ENCODE peak calls at places on chromosomes 4 and X, in eight cellular contexts. O is GM23248; P is neural progenitor cell; Q is CD4-positive, CD25-positive, alpha-beta regulatory T cell; L is endodermal cell; Y is suprapubic skin; C is left ventricle myocardium inferior; K is upper lobe of left lung. G is an unnamed sample.

GRCh38 chrX:153573999-153574398 is 24.9 kb downstream of the CCNQ start:
- DNase-seq in O (peak), P (no peak), Q (no peak), L (peak), Y (no peak), C (no peak), K (no peak), G (no peak)

GRCh38 chrX:50081282-50081955 is 119.4 kb downstream of the AKAP4 start:
- DNase-seq in O (peak), P (peak), Q (no peak), L (peak), Y (no peak), C (peak), K (no peak), G (no peak)

GRCh38 chrX:100625985-100626491 is 10.6 kb downstream of the TSPAN6 start:
- DNase-seq in O (no peak), P (no peak), Q (no peak), L (no peak), Y (no peak), C (no peak), K (no peak), G (no peak)

GRCh38 chr4:162782778-162783507 is 383.7 kb downstream of the NAF1 start:
- DNase-seq in O (no peak), P (no peak), Q (no peak), L (no peak), Y (no peak), C (no peak), K (no peak), G (no peak)

GRCh38 chr4:184248216-184248615 is 30.5 kb upstream of the ENPP6 start:
- DNase-seq in O (peak), P (no peak), Q (no peak), L (no peak), Y (no peak), C (no peak), K (no peak), G (no peak)

GRCh38 chr4:10184051-10184450 is 67.5 kb upstream of the WDR1 start:
- DNase-seq in O (peak), P (no peak), Q (no peak), L (no peak), Y (no peak), C (no peak), K (no peak), G (no peak)

GRCh38 chr4:32163125-32163524 is 1443.0 kb downstream of the PCDH7 start:
- DNase-seq in O (no peak), P (no peak), Q (no peak), L (no peak), Y (no peak), C (no peak), K (no peak), G (no peak)

GRCh38 chrX:38804481-38805293 is 3.4 kb downstream of the MID1IP1 start:
- DNase-seq in O (peak), P (peak), Q (no peak), L (peak), Y (no peak), C (peak), K (peak), G (peak)

GRCh38 chr4:139815646-139816601 is 150.3 kb downstream of the MGST2 start:
- DNase-seq in O (peak), P (peak), Q (no peak), L (peak), Y (no peak), C (peak), K (no peak), G (no peak)

GRCh38 chrX:23493941-23494374 is 159.3 kb downstream of the PTCHD1 start:
- DNase-seq in O (no peak), P (no peak), Q (no peak), L (no peak), Y (no peak), C (no peak), K (no peak), G (no peak)

GRCh38 chrX:42973321-42973720 is 195.4 kb upstream of the PPP1R2C start:
- DNase-seq in O (no peak), P (no peak), Q (no peak), L (no peak), Y (no peak), C (no peak), K (no peak), G (no peak)

GRCh38 chr4:100632163-100632562 is 114.3 kb upstream of the EMCN start:
- DNase-seq in O (no peak), P (no peak), Q (no peak), L (no peak), Y (no peak), C (no peak), K (no peak), G (no peak)

GRCh38 chr4:3369781-3370660 is 71.7 kb upstream of the HGFAC start:
- DNase-seq in O (peak), P (peak), Q (peak), L (peak), Y (no peak), C (peak), K (peak), G (peak)

GRCh38 chrX:154074199-154074598 is 23.3 kb downstream of the MECP2 start:
- DNase-seq in O (peak), P (no peak), Q (no peak), L (peak), Y (no peak), C (no peak), K (no peak), G (no peak)

GRCh38 chr4:37970702-37971101 is 10.5 kb downstream of the PTTG2 start:
- DNase-seq in O (peak), P (no peak), Q (peak), L (peak), Y (no peak), C (peak), K (no peak), G (peak)

GRCh38 chr4:106444557-106444956 is 76.0 kb upstream of the GIMD1 start:
- DNase-seq in O (peak), P (no peak), Q (no peak), L (no peak), Y (no peak), C (no peak), K (no peak), G (no peak)

GRCh38 chr4:129037093-129037492 is 56.2 kb downstream of the SCLT1 start:
- DNase-seq in O (no peak), P (no peak), Q (no peak), L (no peak), Y (no peak), C (peak), K (no peak), G (no peak)

GRCh38 chr4:849478-850175 is 23.7 kb upstream of the CPLX1 start:
- DNase-seq in O (no peak), P (no peak), Q (no peak), L (no peak), Y (no peak), C (no peak), K (peak), G (no peak)

GRCh38 chr4:95547708-95548471 is 883 bp downstream of the UNC5C start:
- DNase-seq in O (peak), P (peak), Q (no peak), L (peak), Y (peak), C (peak), K (peak), G (no peak)

GRCh38 chr4:185779520-185779919 is 32.5 kb downstream of the SORBS2 start:
- DNase-seq in O (peak), P (peak), Q (no peak), L (no peak), Y (no peak), C (no peak), K (no peak), G (no peak)

GRCh38 chr4:183264614-183265013 is 55.5 kb downstream of the CLDN22 start:
- DNase-seq in O (peak), P (no peak), Q (no peak), L (no peak), Y (no peak), C (no peak), K (no peak), G (no peak)

GRCh38 chr4:94636004-94636403 is 121.8 kb upstream of the BMPR1B start:
- DNase-seq in O (peak), P (no peak), Q (no peak), L (no peak), Y (no peak), C (no peak), K (no peak), G (no peak)

GRCh38 chr4:77994194-77994721 is 62.9 kb upstream of the FRAS1 start:
- DNase-seq in O (peak), P (peak), Q (no peak), L (peak), Y (no peak), C (no peak), K (no peak), G (no peak)

GRCh38 chrX:39957816-39958561 is 139.8 kb downstream of the BCOR start:
- DNase-seq in O (peak), P (no peak), Q (no peak), L (no peak), Y (no peak), C (no peak), K (no peak), G (no peak)

GRCh38 chr4:103786014-103786413 is 66.2 kb upstream of the TACR3 start:
- DNase-seq in O (peak), P (peak), Q (no peak), L (peak), Y (no peak), C (no peak), K (no peak), G (no peak)

GRCh38 chr4:98624144-98624543 is 34.3 kb downstream of the TSPAN5 start:
- DNase-seq in O (no peak), P (no peak), Q (no peak), L (no peak), Y (no peak), C (no peak), K (no peak), G (no peak)

GRCh38 chr4:15117270-15117946 is 115.1 kb downstream of the CPEB2 start:
- DNase-seq in O (peak), P (no peak), Q (no peak), L (no peak), Y (no peak), C (no peak), K (no peak), G (no peak)

GRCh38 chr4:147355849-147356248 is 125.0 kb upstream of the EDNRA start:
- DNase-seq in O (peak), P (no peak), Q (no peak), L (no peak), Y (no peak), C (no peak), K (no peak), G (no peak)

GRCh38 chr4:20254517-20255250 is 3.0 kb downstream of the SLIT2 start:
- DNase-seq in O (peak), P (peak), Q (no peak), L (peak), Y (peak), C (peak), K (peak), G (no peak)

GRCh38 chr4:7161721-7162214 is 30.6 kb upstream of the SORCS2 start:
- DNase-seq in O (peak), P (no peak), Q (no peak), L (peak), Y (peak), C (no peak), K (no peak), G (peak)

GRCh38 chrX:68238568-68238967 is 194.7 kb downstream of the OPHN1 start:
- DNase-seq in O (peak), P (peak), Q (no peak), L (peak), Y (no peak), C (no peak), K (no peak), G (no peak)

GRCh38 chr4:141759796-141760425 is 123.5 kb downstream of the IL15 start:
- DNase-seq in O (peak), P (no peak), Q (no peak), L (no peak), Y (no peak), C (no peak), K (no peak), G (no peak)

GRCh38 chr4:169115897-169116254 is 105.8 kb upstream of the CBR4 start:
- DNase-seq in O (peak), P (no peak), Q (no peak), L (peak), Y (no peak), C (no peak), K (no peak), G (no peak)

GRCh38 chr4:169116270-169116901 is 106.3 kb upstream of the CBR4 start:
- DNase-seq in O (peak), P (no peak), Q (no peak), L (peak), Y (no peak), C (no peak), K (peak), G (no peak)

GRCh38 chr4:169120624-169121023 is 110.6 kb upstream of the CBR4 start:
- DNase-seq in O (no peak), P (no peak), Q (no peak), L (no peak), Y (no peak), C (no peak), K (no peak), G (no peak)

GRCh38 chr4:169115144-169115896 is 105.3 kb upstream of the CBR4 start:
- DNase-seq in O (no peak), P (no peak), Q (no peak), L (no peak), Y (no peak), C (no peak), K (no peak), G (no peak)

GRCh38 chr4:169117591-169118081 is 107.6 kb upstream of the CBR4 start:
- DNase-seq in O (peak), P (no peak), Q (no peak), L (no peak), Y (no peak), C (no peak), K (no peak), G (no peak)
- H3K27ac ChIP-seq in O (peak), P (no peak), Q (no peak), L (no peak), Y (no peak), C (no peak), K (no peak), G (peak)

DNA sequence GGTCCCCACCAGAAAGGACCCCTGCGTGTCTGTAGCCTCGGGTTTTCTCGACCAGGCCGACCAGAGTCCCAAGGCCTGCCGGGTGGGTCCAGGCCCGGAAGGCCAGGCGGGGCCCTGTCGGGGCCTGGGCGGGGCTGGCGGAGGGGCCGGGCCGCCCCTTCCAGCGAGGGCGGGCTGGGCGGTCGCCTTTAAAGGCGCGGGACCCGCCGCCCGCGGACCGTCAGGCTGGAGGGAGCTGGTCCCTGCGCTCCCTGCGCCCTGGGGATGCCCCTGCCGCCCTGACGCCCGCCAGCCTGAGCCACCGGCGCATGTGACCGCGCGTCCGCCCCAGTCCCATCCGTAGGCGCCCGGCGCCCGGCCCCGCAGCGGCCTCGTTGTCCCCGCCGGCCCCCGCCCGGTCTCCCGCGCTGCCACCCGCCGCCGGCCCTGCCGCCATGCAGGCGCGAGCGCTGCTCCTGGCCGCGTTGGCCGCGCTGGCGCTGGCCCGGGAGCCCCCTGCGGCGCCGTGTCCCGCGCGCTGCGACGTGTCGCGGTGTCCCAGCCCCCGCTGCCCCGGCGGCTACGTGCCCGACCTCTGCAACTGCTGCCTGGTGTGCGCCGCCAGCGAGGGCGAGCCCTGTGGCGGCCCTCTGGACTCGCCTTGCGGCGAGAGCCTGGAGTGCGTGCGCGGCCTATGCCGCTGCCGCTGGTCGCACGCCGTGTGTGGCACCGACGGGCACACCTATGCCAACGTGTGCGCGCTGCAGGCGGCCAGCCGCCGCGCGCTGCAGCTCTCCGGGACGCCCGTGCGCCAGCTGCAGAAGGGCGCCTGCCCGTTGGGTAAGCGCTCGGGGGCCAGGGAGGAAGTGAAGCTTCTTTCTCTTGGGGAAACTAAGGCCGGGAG is at the start of gene HTRA3:
- DNase-seq in O (peak), P (peak), Q (no peak), L (peak), Y (no peak), C (peak), K (peak), G (no peak)
- H3K27ac ChIP-seq in O (no peak), P (no peak), Q (no peak), L (no peak), Y (peak), C (peak), K (peak), G (no peak)

DNA sequence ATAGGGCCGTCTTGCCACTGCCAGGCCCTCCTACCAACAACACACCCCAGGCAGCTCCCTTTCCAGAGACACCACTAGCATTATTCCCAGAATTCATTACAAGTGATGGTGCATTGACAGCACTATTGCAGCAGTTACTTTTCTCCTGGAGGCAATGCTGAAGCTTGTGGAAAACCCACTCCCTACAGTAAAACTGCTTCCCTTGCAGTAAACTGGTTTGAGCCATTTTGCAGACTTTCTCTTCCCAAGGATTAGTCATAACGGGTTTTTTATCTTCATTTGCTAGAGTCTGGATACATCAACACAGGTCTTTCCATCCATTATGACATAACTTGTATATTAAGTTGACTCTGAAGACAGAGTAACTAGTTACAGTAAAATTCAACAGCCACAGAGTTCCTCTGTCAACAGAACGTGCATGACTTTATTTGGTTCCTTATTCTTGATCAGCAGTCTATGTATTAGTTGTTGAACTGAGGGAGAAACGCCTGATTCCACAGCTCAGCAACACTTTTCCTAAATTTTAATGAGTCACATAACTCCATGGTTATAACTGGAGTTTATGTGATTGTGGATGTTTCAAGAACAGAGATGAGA is 2.2 kb downstream of the ANKRD50 start:
- DNase-seq in O (peak), P (peak), Q (no peak), L (peak), Y (no peak), C (no peak), K (no peak), G (no peak)
- H3K27ac ChIP-seq in O (peak), P (no peak), Q (no peak), L (no peak), Y (no peak), C (no peak), K (no peak), G (no peak)

DNA sequence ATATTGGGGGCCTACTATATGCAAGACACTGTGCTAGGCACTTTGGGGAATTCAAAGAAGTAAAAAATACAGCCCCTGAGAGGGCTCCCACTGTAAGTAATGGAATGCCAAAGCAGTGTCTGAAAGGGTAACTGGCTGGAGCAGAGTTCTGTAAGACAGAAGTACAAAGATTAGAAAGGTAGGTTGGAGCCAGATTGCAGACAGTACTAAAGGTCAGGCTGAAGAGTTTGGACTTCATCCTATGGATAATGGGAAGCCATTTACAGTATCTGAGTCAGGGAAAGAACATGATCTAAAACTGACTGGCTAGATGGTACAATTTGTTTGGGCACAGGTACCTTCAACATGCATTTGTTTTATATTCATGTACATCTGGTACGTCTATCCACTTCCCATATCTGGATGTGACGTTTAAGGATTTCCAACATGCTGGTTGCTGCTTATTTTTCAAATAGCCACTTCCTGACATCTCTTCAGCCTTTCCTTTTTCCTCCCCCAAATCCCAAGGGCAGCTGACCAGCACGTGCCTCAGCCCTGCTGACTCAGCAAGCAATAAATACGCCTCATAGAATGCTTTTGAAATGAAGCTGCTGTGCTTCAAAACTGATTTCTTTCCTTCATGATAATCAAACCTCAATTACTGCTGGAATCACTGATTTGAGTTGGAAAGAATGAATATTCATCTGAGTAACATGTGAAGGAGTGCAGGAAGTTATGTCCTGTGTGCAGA is 9.5 kb downstream of the ENOX2 start:
- DNase-seq in O (no peak), P (no peak), Q (no peak), L (no peak), Y (no peak), C (no peak), K (no peak), G (no peak)
- H3K27ac ChIP-seq in O (no peak), P (no peak), Q (no peak), L (no peak), Y (no peak), C (peak), K (no peak), G (no peak)

GRCh38 chr4:119542575-119542974 is 86.0 kb downstream of the PDE5A start:
- DNase-seq in O (no peak), P (no peak), Q (no peak), L (no peak), Y (no peak), C (no peak), K (no peak), G (no peak)
- H3K27ac ChIP-seq in O (no peak), P (no peak), Q (no peak), L (no peak), Y (no peak), C (peak), K (no peak), G (peak)

GRCh38 chrX:71095971-71096701 is 485 bp downstream of the FOXO4 start:
- DNase-seq in O (peak), P (peak), Q (no peak), L (no peak), Y (no peak), C (no peak), K (no peak), G (peak)
- H3K27ac ChIP-seq in O (no peak), P (no peak), Q (peak), L (no peak), Y (peak), C (peak), K (peak), G (peak)

DNA sequence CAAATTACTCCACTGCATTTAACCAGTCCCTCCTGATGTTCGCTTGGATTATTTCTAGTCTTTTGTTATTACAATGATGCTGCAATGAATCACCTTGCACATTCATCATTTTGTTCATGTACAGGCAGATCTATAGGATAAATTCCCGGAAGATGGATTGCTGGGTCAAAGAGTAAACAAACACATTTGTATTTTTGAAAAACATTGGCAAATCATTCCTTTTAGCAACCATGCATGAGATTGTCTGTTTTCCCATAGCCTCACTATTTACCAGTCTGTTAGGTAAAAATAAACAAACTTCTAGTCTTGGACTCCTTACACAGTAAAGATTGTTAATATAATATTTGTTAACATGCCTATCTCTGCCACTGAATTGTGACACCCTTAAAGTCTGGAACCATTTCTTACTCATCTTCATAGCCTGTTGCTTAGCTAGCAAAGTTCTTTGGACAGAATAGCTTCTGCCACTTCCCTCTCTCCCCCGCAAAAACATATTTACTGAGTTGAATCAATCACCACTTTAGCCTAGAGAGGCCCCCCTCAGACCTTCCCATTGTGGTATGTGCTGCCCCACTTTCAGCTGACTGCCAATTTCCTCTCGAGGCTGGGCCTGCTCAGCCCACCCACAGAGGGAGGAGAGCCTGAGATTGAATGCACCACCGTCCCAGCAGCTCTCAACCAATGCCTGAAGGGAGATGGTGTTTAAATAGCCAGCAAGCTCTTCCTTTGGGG is 108.4 kb upstream of the ATXN3L start:
- DNase-seq in O (peak), P (peak), Q (no peak), L (peak), Y (no peak), C (no peak), K (no peak), G (no peak)
- H3K27ac ChIP-seq in O (peak), P (no peak), Q (no peak), L (no peak), Y (peak), C (no peak), K (no peak), G (no peak)

G was measured in coronary artery.